ENCODE peak calls at places on chromosome 10, in six cellular contexts. Q is uterus, Z is left ventricle myocardium inferior, S is GM12864, H is fibroblast of pulmonary artery, O is A549. I is an unnamed sample.

GRCh38 chr10:112338957-112339356 is 35.0 kb upstream of the ACSL5 start:
- DNase-seq in Z (no peak), O (no peak), Q (no peak), S (no peak), H (no peak), I (no peak)

GRCh38 chr10:14670551-14671240 is 104.0 kb downstream of the FAM107B start:
- DNase-seq in S (no peak), Q (peak; percentile 45), H (no peak), O (peak; percentile 55), Z (no peak), I (no peak)

GRCh38 chr10:43390333-43390732 is 18.7 kb downstream of the HNRNPF start:
- DNase-seq in O (no peak), Q (no peak), S (no peak), H (no peak), Z (no peak), I (no peak)

GRCh38 chr10:121637437-121637836 is 39.2 kb upstream of the FGFR2 start:
- DNase-seq in S (no peak), Q (no peak), O (no peak), H (no peak), Z (no peak), I (no peak)

GRCh38 chr10:48439581-48440041 is 133.1 kb downstream of the MAPK8 start:
- DNase-seq in O (no peak), Z (no peak), Q (no peak), S (no peak), H (peak; percentile 34), I (no peak)

GRCh38 chr10:122307669-122308486 is 36.8 kb downstream of the BTBD16 start:
- DNase-seq in Q (peak; percentile 95), S (peak; percentile 18), Z (peak; percentile 71), H (peak; percentile 98), O (peak; percentile 93), I (no peak)

GRCh38 chr10:110852255-110852896 is 19.4 kb upstream of the PDCD4 start:
- DNase-seq in S (no peak), H (no peak), Z (no peak), Q (peak; percentile 7), O (no peak), I (no peak)

GRCh38 chr10:69714572-69714971 is 84.5 kb downstream of the FAM241B start:
- DNase-seq in H (no peak), Z (no peak), O (no peak), Q (no peak), S (no peak), I (no peak)

GRCh38 chr10:15245530-15245929 is 77.0 kb upstream of the NMT2 start:
- DNase-seq in O (no peak), H (no peak), Z (no peak), S (no peak), Q (no peak), I (no peak)

GRCh38 chr10:71260622-71261325 is 48.4 kb downstream of the UNC5B start:
- DNase-seq in Z (peak; percentile 52), H (peak; percentile 97), O (no peak), S (no peak), Q (peak; percentile 88), I (no peak)

GRCh38 chr10:14782691-14783363 is 8.1 kb upstream of the FAM107B start:
- DNase-seq in O (peak; percentile 92), S (no peak), Z (no peak), Q (peak; percentile 49), H (peak; percentile 37), I (no peak)

GRCh38 chr10:76086571-76087260 is 655.3 kb downstream of the LRMDA start:
- DNase-seq in S (no peak), Q (peak; percentile 91), O (peak; percentile 74), H (peak; percentile 79), Z (no peak), I (no peak)

GRCh38 chr10:79084012-79084971 is 15.5 kb downstream of the ZMIZ1 start:
- DNase-seq in O (peak; percentile 82), S (no peak), Q (peak; percentile 95), Z (peak; percentile 95), H (peak; percentile 95), I (no peak)

GRCh38 chr10:120217736-120218135 is 239.3 kb upstream of the PLPP4 start:
- DNase-seq in Z (no peak), Q (no peak), H (no peak), S (no peak), O (no peak), I (no peak)

GRCh38 chr10:6297951-6298381 is 95.2 kb downstream of the PFKFB3 start:
- DNase-seq in Q (no peak), O (no peak), Z (no peak), S (no peak), H (no peak), I (no peak)

GRCh38 chr10:48625013-48625412 is 20.1 kb upstream of the ARHGAP22 start:
- DNase-seq in S (no peak), Z (no peak), O (no peak), H (no peak), Q (no peak), I (no peak)

GRCh38 chr10:25061125-25061524 is 44.7 kb downstream of the THNSL1 start:
- DNase-seq in Q (no peak), H (no peak), S (no peak), Z (no peak), O (no peak), I (no peak)

DNA sequence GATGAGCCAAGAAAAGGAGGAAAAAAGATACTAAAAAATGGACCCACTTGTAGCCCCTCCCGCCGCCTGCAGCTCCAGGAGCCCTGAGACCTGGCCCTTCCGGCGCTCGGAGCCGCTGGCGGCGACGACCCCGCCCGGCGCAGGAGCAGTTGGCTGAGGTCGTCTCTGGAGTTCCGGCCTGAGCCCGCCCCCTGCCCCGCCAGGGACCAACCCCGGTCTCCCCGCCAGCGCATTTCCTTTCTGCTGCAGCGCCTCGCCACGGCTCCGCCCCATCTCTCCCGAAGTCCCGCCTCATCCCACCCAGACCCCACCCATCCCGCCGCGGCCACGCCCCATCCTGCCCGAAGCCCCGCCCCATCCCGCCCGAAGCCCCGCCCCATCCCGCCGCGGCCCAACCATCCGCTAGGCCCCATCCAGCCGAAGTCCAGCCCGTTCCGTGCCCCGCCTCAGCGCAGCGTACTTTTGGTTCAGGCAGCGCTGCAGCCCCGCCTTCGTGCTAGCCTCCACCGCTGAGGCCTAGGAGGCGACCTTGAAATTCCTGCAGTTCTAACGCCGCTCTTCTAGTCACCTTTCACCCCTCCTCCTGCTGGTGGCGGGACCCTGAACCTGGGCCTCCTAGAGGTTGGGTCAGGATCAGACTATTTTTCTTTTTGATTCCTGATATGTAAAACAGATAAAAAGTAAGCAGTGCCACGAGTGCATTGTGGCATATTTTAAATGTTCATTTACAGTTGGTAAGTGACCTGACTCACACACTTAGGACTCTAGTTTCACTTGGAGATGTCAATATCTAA is at the start of gene STN1:
- DNase-seq in S (peak; percentile 85), H (peak; percentile 98), Z (peak; percentile 98), Q (peak; percentile 98), O (peak; percentile 94), I (peak; percentile 88)
- TF ChIP-seq CTCF in S (peak; percentile 14), H (no peak), Z (no peak), Q (no peak), O (no peak), I (no peak)

GRCh38 chr10:116024479-116024878 is 248.5 kb downstream of the GFRA1 start:
- DNase-seq in Z (no peak), O (no peak), Q (no peak), S (no peak), H (no peak), I (no peak)

GRCh38 chr10:116030576-116030975 is 242.4 kb downstream of the GFRA1 start:
- DNase-seq in H (no peak), Q (no peak), S (no peak), Z (no peak), O (no peak), I (no peak)

GRCh38 chr10:116029826-116030225 is 243.2 kb downstream of the GFRA1 start:
- DNase-seq in Q (no peak), S (no peak), H (no peak), Z (no peak), O (no peak), I (no peak)

GRCh38 chr10:116027355-116027754 is 245.7 kb downstream of the GFRA1 start:
- DNase-seq in S (no peak), H (no peak), Q (no peak), Z (no peak), O (no peak), I (no peak)

DNA sequence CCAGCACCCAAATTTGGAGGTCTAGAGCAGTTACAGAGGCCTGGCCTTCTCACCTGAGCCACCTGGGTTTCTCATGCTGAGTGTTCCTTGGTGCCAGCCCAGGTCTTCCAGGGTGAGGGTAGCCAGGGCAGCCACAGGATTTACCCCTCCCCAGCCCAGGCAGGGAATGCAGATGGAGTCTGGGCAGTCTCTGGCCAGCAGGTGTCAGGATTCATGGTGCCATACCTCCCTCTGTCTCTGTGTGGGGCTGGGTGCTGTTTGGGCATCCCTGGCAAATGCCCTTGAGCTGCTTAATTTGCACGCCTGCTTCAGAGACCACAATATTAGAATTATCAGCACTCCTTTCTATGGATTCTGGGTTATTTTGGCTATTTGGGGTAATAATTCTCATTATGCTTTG is 246.7 kb downstream of the GFRA1 start:
- DNase-seq in H (no peak), O (peak; percentile 6), S (no peak), Z (no peak), Q (no peak), I (no peak)
- TF ChIP-seq CTCF in H (no peak), O (no peak), S (no peak), Z (no peak), Q (no peak), I (no peak)

DNA sequence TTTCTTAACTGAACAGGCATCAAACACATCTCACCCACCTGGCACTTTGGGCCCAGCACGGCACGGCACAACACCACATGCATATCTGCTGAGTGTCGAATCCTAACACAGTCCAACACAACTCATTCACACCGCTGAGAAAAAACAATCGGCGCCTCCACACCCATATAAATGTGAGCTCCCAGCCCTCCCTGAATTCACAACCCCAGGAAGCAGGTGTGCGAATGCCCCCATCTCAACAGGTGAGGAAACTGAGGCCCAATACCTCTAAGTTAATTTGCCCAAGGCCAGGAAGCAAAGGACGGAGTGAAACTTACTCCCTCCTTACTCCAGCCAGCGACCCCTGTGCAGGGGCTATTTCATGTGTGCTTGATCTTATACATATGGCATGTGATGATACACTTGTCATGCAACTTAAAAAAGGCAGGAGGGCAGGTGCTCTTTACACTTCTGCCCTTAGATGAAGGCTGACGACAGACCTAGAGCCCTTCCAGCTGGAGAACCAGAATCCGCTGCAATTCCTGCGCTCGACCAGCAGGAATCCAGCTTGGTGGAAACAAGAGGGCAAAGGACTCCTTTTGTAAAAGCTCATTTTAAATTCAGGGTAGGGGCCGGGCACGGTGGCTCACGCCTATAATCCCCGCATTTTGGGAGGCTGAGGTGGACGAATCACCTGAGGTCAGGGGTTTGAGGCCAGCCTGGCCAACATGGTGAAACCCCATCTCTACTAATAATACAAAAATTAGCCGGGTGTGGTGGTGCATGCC is 116.0 kb downstream of the LARP4B start:
- DNase-seq in Z (no peak), Q (no peak), O (peak; percentile 41), H (peak; percentile 16), S (no peak), I (no peak)
- TF ChIP-seq CTCF in Z (no peak), Q (no peak), O (no peak), H (peak; percentile 22), S (no peak), I (no peak)

DNA sequence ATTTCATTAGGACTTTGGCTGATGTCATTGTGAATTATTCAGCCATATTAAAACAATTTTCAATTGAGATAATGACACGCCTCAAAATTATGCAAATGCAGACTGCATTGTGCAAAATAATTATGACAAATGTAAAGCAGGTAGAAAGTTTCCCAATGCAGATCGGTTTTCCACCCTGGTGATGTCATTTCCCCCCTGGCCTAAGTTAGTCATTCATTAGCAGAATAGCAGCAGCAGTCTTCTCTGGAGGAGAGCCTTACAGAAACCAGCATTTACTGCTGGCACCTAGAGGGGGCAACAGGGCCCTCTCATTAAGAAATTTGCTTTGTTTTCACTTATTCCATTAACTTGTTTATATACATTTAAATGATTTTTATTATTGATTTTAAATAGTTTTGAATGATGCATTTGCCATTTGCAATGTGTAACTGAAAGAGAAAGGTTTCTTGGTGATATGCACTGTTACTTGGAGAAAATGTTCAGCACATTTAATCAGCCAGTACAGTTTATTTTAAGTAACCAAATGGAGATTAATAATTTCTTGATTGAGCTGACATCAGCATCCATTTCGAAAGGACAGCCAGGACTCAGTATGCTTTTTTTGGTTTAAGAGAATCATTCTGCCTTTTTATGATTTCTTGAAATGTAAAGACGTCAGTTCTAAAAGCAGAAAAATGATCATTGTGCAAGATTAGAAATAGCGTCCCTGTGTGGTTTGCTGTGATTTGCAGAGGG is 3.4 kb downstream of the ARID5B start:
- DNase-seq in Z (no peak), H (peak; percentile 81), Q (peak; percentile 61), S (no peak), O (peak; percentile 55), I (no peak)
- TF ChIP-seq CTCF in Z (no peak), H (peak; percentile 42), Q (no peak), S (peak; percentile 18), O (peak; percentile 6), I (no peak)